ENCODE peak calls at places on chromosome 3, in seven cellular contexts. N, C, Y, M, P, X and Z are unnamed samples.
A peak's percentile ranks its signal among the peaks of the same experiment; 100 is the strongest.

GRCh38 chr3:63565220-63565619 is 87.3 kb upstream of the SNTN start:
- DNase-seq in M (no peak), N (no peak), C (no peak), P (no peak), X (no peak), Y (no peak), Z (no peak)

GRCh38 chr3:29181149-29181780 is 99.6 kb upstream of the RBMS3 start:
- DNase-seq in C (no peak), M (no peak), X (peak; percentile 19), N (no peak), P (no peak), Y (peak; percentile 17), Z (no peak)

GRCh38 chr3:136305879-136306278 is 55.7 kb downstream of the PCCB start:
- DNase-seq in P (peak; percentile 32), M (no peak), X (peak; percentile 8), Y (no peak), C (peak; percentile 61), N (no peak), Z (no peak)

GRCh38 chr3:170425491-170426239 is 7.0 kb downstream of the CLDN11 start:
- DNase-seq in M (peak; percentile 58), Y (peak; percentile 97), P (no peak), X (no peak), N (no peak), C (no peak), Z (peak; percentile 44)

GRCh38 chr3:101725192-101725889 is 927 bp downstream of the CEP97 start:
- DNase-seq in M (peak; percentile 12), Y (no peak), N (peak; percentile 55), C (peak; percentile 53), X (no peak), P (no peak), Z (peak; percentile 52)

GRCh38 chr3:39191103-39191502 is 1.3 kb downstream of the XIRP1 start:
- DNase-seq in X (no peak), N (no peak), C (no peak), P (no peak), M (no peak), Y (no peak), Z (no peak)

GRCh38 chr3:52787672-52788625 is 6.6 kb upstream of the ITIH3 start:
- DNase-seq in M (no peak), N (no peak), X (no peak), C (no peak), P (no peak), Y (peak; percentile 23), Z (no peak)

GRCh38 chr3:75737831-75738493 is 47.4 kb downstream of the ZNF717 start:
- DNase-seq in C (peak; percentile 14), P (no peak), N (no peak), Y (no peak), X (no peak), M (no peak), Z (no peak)

GRCh38 chr3:119497824-119498187 is 541 bp upstream of the TIMMDC1 start:
- DNase-seq in X (no peak), N (no peak), Y (peak; percentile 20), M (peak; percentile 11), P (no peak), C (peak; percentile 44), Z (no peak)

GRCh38 chr3:143737065-143737464 is 111.2 kb downstream of the SLC9A9 start:
- DNase-seq in X (no peak), P (no peak), N (no peak), C (peak; percentile 15), M (no peak), Y (no peak), Z (no peak)

GRCh38 chr3:100120022-100120421 is 5.7 kb upstream of the FILIP1L start:
- DNase-seq in P (no peak), N (no peak), C (no peak), Y (no peak), M (no peak), X (no peak), Z (no peak)

GRCh38 chr3:135991621-135992020 is 26.1 kb downstream of the PPP2R3A start:
- DNase-seq in X (no peak), M (no peak), Y (no peak), P (no peak), C (peak; percentile 86), N (no peak), Z (no peak)

GRCh38 chr3:134998158-134998557 is 203.1 kb downstream of the EPHB1 start:
- DNase-seq in X (no peak), P (no peak), M (no peak), N (no peak), C (no peak), Y (no peak), Z (no peak)

GRCh38 chr3:190825389-190826016 is 37.0 kb downstream of the GMNC start:
- DNase-seq in N (no peak), P (no peak), M (no peak), X (no peak), Y (no peak), C (no peak), Z (no peak)

GRCh38 chr3:169387751-169388696 is 275.5 kb downstream of the MECOM start:
- DNase-seq in X (no peak), N (no peak), M (no peak), P (no peak), C (peak; percentile 81), Y (peak; percentile 20), Z (no peak)

GRCh38 chr3:136189859-136190617 is 6.1 kb downstream of the MSL2 start:
- DNase-seq in C (no peak), P (no peak), M (no peak), N (no peak), X (no peak), Y (no peak), Z (no peak)

GRCh38 chr3:104831076-104831475 is 535.6 kb upstream of the ALCAM start:
- DNase-seq in X (no peak), P (no peak), M (no peak), C (no peak), N (no peak), Y (no peak), Z (no peak)

GRCh38 chr3:17749705-17750293 is 7.4 kb upstream of the TBC1D5 start:
- DNase-seq in M (no peak), X (no peak), Y (no peak), N (no peak), P (no peak), C (no peak), Z (no peak)
- H2AFZ ChIP-seq in M (peak overlapping the region; percentile 41), X (peak overlapping the region; percentile 43), Y (no peak overlapping the region), N (no peak overlapping the region), P (no peak overlapping the region), C (no peak overlapping the region), Z (no peak overlapping the region)

GRCh38 chr3:73485877-73486311 is 138.8 kb downstream of the PDZRN3 start:
- DNase-seq in P (no peak), N (no peak), C (no peak), M (no peak), X (no peak), Y (no peak), Z (peak; percentile 53)

GRCh38 chr3:73484656-73485248 is 140.0 kb downstream of the PDZRN3 start:
- DNase-seq in P (no peak), X (peak; percentile 51), C (no peak), M (no peak), Y (no peak), N (no peak), Z (no peak)

GRCh38 chr3:73493543-73494314 is 131.0 kb downstream of the PDZRN3 start:
- DNase-seq in Y (no peak), P (no peak), C (no peak), M (no peak), N (no peak), X (no peak), Z (no peak)

DNA sequence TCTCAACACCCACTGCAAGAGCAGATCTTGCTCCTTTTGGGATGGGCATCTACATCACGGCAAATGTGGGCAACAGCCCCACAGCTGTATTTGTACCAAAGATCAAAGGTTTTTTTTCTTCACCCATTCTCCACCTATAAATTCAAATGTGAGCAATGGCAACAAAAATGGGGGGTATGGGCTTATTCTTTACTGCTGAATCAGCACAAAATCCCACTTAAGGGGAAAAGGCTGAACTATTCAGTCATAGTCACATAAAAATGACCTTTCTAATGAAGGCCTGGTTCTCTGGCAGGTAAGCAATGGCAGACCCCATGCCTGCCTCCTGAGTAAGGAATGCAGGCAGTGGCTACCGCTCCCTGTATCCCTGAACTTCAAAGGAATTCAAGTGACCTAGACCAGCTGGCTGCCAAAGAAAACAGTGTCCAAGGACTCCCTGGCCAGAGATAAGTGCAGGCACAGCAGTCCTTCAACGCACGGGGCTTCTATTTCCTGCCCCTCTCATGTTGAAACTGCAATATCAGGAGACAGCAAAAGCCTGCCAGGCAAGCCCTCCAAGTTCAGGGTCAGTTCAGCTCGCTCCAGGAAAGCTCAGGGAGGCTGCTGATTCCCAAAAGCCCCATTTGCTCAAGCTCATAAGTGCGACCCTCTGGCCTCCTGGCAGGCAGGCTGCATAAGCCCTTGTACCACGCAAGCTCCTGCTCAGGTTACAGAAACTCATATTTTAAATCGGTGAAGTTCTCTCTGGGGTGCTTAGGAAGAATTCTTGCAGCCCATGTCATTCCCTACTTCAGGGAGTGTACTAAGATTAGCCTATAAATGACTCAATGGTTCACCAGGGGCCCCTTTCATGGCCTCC is 134.1 kb downstream of the PDZRN3 start:
- DNase-seq in N (no peak), Y (peak; percentile 49), M (no peak), C (no peak), P (no peak), X (no peak), Z (no peak)
- H3K4me1 ChIP-seq in N (peaks cover 7% of the 10 kb centered on the region), Y (no peaks in the 10 kb centered on the region), M (no peaks in the 10 kb centered on the region), C (no peaks in the 10 kb centered on the region), P (no peaks in the 10 kb centered on the region), X (peaks cover 2% of the 10 kb centered on the region), Z (peaks cover 30% of the 10 kb centered on the region)

DNA sequence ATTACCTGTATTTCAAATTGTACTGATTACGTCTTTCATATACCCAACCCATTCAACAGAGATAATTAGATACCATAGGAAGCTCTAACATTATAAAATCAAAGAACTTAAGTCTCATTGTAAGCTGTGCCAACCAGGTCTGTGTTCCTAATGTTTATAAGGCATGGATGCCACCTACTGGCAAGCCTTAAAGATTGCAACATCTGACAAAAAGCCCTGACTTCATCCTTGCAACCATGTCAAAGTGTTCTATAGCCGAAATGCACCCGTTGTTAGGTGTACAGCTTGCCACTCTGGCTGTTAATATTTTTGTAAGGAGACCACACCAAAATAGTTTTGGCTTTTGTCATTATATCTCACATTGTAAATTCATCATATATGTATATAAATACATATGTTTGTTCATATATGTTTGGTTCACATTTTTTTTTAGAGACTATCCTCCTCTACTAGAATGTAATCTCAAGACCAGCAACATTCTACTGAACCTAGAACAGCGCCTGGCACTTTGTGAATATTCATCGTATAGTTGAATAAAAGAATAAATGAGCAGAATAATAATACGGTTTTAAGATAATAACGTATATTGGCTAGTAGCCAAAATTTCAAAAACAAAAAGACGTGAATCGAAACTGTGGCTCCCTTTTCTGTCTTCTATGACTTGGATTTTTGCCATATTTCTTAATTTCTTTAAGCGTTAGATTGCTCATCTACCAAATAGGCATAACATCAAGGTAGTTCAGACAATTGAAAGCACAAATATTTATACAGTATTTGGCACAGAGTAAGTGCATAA is 258.1 kb downstream of the TBL1XR1 start:
- DNase-seq in N (no peak), P (peak; percentile 67), Y (peak; percentile 67), X (peak; percentile 5), C (peak; percentile 80), M (peak; percentile 57), Z (peak; percentile 68)
- TF ChIP-seq MAX in N (no peak), P (no peak), Y (no peak), X (no peak), C (no peak), M (no peak), Z (no peak)

GRCh38 chr3:174957081-174957480 is 97.9 kb downstream of the NAALADL2 start:
- DNase-seq in C (no peak), P (no peak), N (no peak), M (no peak), Y (no peak), X (no peak), Z (no peak)
- H2AFZ ChIP-seq in C (no peak overlapping the region), P (no peak overlapping the region), N (no peak overlapping the region), M (no peak overlapping the region), Y (no peak overlapping the region), X (no peak overlapping the region), Z (peak overlapping the region; percentile 64)